ENCODE peak calls at places on chromosomes 2 and 18, in four cellular contexts. G is testis, X is cardiac muscle cell, Z is AG04450. D is an unnamed sample.

GRCh38 chr2:85997016-85997970 is 108.4 kb downstream of the POLR1A start:
- DNase-seq in G (peak; percentile 55), X (no peak), Z (no peak), D (no peak)

GRCh38 chr2:9057939-9058761 is 54.7 kb upstream of the MBOAT2 start:
- DNase-seq in G (no peak), X (no peak), Z (no peak), D (no peak)

GRCh38 chr18:62505669-62506494 is 16.9 kb upstream of the ZCCHC2 start:
- DNase-seq in G (no peak), X (no peak), Z (no peak), D (no peak)

GRCh38 chr2:163664610-163665009 is 71.2 kb downstream of the FIGN start:
- DNase-seq in G (no peak), X (no peak), Z (peak; percentile 58), D (no peak)

GRCh38 chr2:38702413-38702812 is 36.5 kb downstream of the GALM start:
- DNase-seq in G (no peak), X (no peak), Z (peak; percentile 82), D (no peak)

GRCh38 chr2:143558665-143559064 is 429.4 kb downstream of the ARHGAP15 start:
- DNase-seq in G (no peak), X (no peak), Z (peak; percentile 27), D (no peak)

GRCh38 chr2:46970334-46971288 is 55.0 kb upstream of the MCFD2 start:
- DNase-seq in G (peak; percentile 60), X (no peak), Z (no peak), D (no peak)

GRCh38 chr2:11343344-11343625 is 1.2 kb downstream of the ROCK2 start:
- DNase-seq in G (no peak), X (no peak), Z (no peak), D (no peak)

GRCh38 chr18:53115876-53116585 is 776.0 kb downstream of the DCC start:
- DNase-seq in G (no peak), X (no peak), Z (no peak), D (no peak)

GRCh38 chr2:105042189-105042588 is 4.3 kb downstream of the MRPS9 start:
- DNase-seq in G (peak; percentile 21), X (peak; percentile 36), Z (no peak), D (peak; percentile 5)

GRCh38 chr18:9918016-9918680 is 4.3 kb downstream of the VAPA start:
- DNase-seq in G (no peak), X (no peak), Z (no peak), D (no peak)

GRCh38 chr2:83850071-83850725 is 608.9 kb downstream of the SUCLG1 start:
- DNase-seq in G (no peak), X (no peak), Z (no peak), D (no peak)

GRCh38 chr18:76445275-76445674 is 49.8 kb downstream of the ZNF516 start:
- DNase-seq in G (no peak), X (no peak), Z (no peak), D (no peak)

GRCh38 chr2:61328707-61329251 is 142.1 kb downstream of the USP34 start:
- DNase-seq in G (no peak), X (no peak), Z (no peak), D (no peak)

GRCh38 chr2:127659408-127660290 is 13.7 kb downstream of the GPR17 start:
- DNase-seq in G (no peak), X (no peak), Z (no peak), D (no peak)

GRCh38 chr2:10344105-10345066 is 41.7 kb downstream of the HPCAL1 start:
- DNase-seq in G (no peak), X (no peak), Z (no peak), D (no peak)

GRCh38 chr2:42117182-42117579 is 52.0 kb upstream of the EML4 start:
- DNase-seq in G (no peak), X (no peak), Z (no peak), D (no peak)

DNA sequence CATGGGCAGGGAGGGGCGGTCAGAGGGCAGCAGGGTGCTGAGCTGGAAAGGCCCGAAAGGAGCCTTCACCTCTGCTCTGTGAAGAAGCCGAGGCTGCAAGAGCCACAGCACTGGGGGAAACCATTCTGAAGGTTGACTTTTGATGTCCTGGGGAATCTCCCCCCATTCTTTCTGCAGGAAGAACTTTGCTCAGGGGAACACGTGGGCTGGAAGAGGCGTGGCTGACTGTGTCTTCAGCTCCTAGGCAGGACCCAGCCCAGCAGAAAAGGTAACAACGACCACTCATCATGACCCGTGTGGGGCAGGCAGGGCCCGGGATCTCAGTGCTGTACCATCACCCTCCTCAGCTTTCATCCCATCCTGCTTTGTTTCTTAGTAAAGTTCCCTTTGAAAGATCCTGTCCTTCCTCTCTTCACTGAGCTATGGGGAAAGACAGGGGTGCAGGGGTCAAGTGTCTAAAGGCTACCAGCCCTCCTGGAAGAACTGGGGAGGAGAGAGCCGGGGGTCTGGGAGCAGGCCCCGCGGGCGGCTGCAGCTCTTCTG is 312.7 kb downstream of the CELF4 start:
- DNase-seq in G (no peak), X (no peak), Z (no peak), D (no peak)
- H3K27ac ChIP-seq in G (no peak overlapping the region), X (no peak overlapping the region), Z (no peak overlapping the region), D (no peak overlapping the region)

GRCh38 chr18:23862071-23862470 is 152.5 kb upstream of the TTC39C start:
- DNase-seq in G (no peak), X (no peak), Z (peak; percentile 65), D (no peak)
- H3K27ac ChIP-seq in G (no peak overlapping the region), X (no peak overlapping the region), Z (peak overlapping the region; percentile 75), D (no peak overlapping the region)

DNA sequence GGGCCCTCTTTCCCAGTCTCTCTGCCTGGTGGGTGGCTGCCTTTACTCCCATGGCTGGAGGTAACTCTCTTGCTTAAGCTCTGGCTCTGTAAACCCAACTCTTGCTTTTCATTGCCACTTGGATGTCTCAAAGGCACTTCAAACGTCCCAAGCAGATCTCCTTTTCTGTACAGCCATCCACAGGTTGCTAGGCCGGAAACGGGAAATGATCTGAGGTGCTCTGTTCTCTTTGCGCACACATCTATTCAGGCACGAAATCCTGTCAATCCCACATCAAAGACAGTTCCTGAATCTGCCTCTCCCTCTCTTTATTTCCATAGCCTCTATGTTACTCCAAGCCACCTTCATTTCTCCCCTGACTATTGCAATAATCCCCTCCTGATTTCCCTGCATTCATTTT is 87.4 kb downstream of the AOX1 start:
- DNase-seq in G (no peak), X (no peak), Z (no peak), D (no peak)
- H3K27ac ChIP-seq in G (no peak overlapping the region), X (no peak overlapping the region), Z (no peak overlapping the region), D (no peak overlapping the region)

GRCh38 chr2:45303417-45304202 is 294.4 kb upstream of the SIX2 start:
- DNase-seq in G (no peak), X (no peak), Z (no peak), D (no peak)

GRCh38 chr2:45302011-45302325 is 292.7 kb upstream of the SIX2 start:
- DNase-seq in G (no peak), X (no peak), Z (no peak), D (no peak)

GRCh38 chr2:45311559-45311958 is 299.5 kb downstream of the SRBD1 start:
- DNase-seq in G (no peak), X (no peak), Z (no peak), D (no peak)

GRCh38 chr2:45312275-45312674 is 298.8 kb downstream of the SRBD1 start:
- DNase-seq in G (no peak), X (no peak), Z (no peak), D (no peak)

GRCh38 chr2:45307147-45307546 is 297.9 kb upstream of the SIX2 start:
- DNase-seq in G (no peak), X (no peak), Z (no peak), D (no peak)
- H3K27ac ChIP-seq in G (no peak overlapping the region), X (no peak overlapping the region), Z (no peak overlapping the region), D (no peak overlapping the region)

DNA sequence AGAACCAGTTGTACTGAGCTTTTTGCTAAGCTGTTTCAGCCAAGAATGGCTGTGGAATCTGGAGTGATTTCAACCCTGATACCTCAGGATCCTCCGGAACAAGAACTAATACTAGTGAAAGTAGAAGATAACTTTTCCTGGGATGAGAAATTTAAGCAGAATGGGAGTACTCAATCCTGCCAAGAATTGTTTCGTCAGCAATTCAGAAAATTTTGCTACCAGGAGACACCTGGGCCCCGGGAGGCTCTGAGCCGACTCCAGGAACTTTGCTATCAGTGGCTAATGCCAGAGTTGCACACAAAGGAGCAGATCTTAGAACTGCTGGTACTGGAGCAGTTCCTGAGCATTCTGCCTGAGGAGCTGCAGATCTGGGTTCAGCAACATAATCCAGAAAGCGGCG is 1.6 kb downstream of the ZNF397 start:
- DNase-seq in G (no peak), X (no peak), Z (no peak), D (no peak)
- H3K27ac ChIP-seq in G (no peak overlapping the region), X (peak overlapping the region; percentile 97), Z (no peak overlapping the region), D (no peak overlapping the region)

GRCh38 chr2:155381446-155381845 is 683.0 kb downstream of the KCNJ3 start:
- DNase-seq in G (no peak), X (no peak), Z (no peak), D (no peak)

GRCh38 chr2:155372969-155373368 is 674.5 kb downstream of the KCNJ3 start:
- DNase-seq in G (no peak), X (peak; percentile 15), Z (no peak), D (no peak)

GRCh38 chr2:155377931-155378444 is 679.5 kb downstream of the KCNJ3 start:
- DNase-seq in G (no peak), X (no peak), Z (no peak), D (no peak)

GRCh38 chr2:155382781-155383180 is 684.3 kb downstream of the KCNJ3 start:
- DNase-seq in G (no peak), X (no peak), Z (no peak), D (no peak)

GRCh38 chr2:155377178-155377780 is 678.8 kb downstream of the KCNJ3 start:
- DNase-seq in G (no peak), X (peak; percentile 15), Z (no peak), D (no peak)
- H3K27ac ChIP-seq in G (no peak overlapping the region), X (no peak overlapping the region), Z (no peak overlapping the region), D (no peak overlapping the region)

DNA sequence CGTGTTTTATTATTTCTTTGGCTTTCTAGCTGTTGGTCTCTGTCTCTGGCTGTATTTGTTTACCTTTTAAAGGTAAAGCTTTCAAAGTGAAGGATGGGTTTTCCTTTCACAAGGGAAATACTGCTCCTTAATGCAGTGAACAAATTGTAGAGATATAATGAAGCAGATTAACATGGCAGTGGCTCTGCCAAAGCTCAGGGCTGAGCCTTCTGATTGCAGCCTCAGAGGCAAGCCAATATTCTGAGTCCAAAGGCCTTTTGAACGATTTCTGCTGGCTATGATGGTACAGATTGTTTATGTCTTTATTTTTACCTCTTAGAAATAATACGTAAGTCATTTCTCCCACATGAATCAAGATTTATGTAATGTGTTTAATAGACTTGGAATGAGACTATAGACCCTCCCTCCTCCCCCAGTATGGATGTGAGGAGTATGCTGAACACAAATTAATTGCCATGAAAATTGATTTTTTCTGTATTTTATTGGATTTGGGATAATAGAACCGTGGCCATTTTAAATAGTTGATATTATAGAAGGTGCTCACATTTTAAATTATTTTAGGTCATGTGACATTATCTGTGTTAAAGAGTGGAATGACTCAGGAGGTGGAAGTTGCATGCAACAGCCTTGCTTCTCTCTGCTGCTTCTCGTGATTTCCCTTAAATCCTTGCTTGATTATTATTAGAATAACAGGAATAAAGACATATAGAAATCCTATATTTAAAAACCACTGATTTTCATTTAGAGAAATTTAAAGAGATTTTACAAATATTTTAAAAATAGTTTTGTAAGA is 808 bp downstream of the SCN2A start:
- DNase-seq in G (no peak), X (no peak), Z (no peak), D (no peak)
- H3K27ac ChIP-seq in G (no peak overlapping the region), X (no peak overlapping the region), Z (no peak overlapping the region), D (no peak overlapping the region)

DNA sequence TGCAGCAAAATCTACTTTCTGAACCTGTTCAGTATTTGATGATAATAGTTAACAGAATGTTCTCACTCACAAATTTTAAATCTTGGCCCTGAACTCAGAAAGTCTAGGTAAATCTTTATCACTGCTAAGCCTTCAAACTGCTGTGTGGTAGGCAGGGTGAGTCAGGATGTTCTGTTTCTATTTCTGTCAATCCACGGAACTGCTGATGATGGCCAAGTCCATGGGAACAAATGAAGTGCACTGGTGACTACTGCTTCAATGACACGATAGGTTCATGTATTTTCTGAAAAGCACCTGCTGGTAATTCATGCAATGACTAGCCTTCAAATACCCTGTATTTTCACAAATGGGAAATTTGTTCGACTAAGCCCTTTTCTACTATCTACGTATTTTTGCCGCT is 14.2 kb downstream of the NIFK start:
- DNase-seq in G (no peak), X (no peak), Z (peak; percentile 20), D (no peak)
- H3K27ac ChIP-seq in G (no peak overlapping the region), X (no peak overlapping the region), Z (peak overlapping the region; percentile 42), D (no peak overlapping the region)